ENCODE peak calls at places on chromosomes 13 and 19, in nine cellular contexts. C, N, Q, A, I, F, O, R and Y are unnamed samples.
A peak's percentile ranks its signal among the peaks of the same experiment; 100 is the strongest.

GRCh38 chr19:53504903-53505302 is 33.0 kb upstream of the ZNF331 start:
- DNase-seq in I (no peak), A (no peak), N (no peak), F (no peak), C (no peak), O (peak; percentile 64), Q (no peak), R (peak; percentile 62), Y (no peak)

GRCh38 chr19:14301150-14301549 is 80.1 kb upstream of the ADGRE5 start:
- DNase-seq in Q (no peak), N (no peak), R (no peak), O (no peak), A (no peak), C (no peak), F (no peak), I (no peak), Y (no peak)

GRCh38 chr19:41993612-41994483 is at the start of gene ATP1A3:
- DNase-seq in A (peak; percentile 89), I (peak; percentile 51), F (peak; percentile 63), N (no peak), C (peak; percentile 21), O (peak; percentile 76), R (no peak), Q (no peak), Y (peak; percentile 94)

GRCh38 chr13:29435125-29435911 is 160.2 kb downstream of the SLC7A1 start:
- DNase-seq in C (peak; percentile 91), R (peak; percentile 51), O (no peak), N (peak; percentile 8), A (no peak), Q (no peak), I (no peak), F (peak; percentile 47), Y (no peak)

GRCh38 chr19:55305983-55306562 is 19.1 kb downstream of the TMEM150B start:
- DNase-seq in A (no peak), R (no peak), F (no peak), N (no peak), O (peak; percentile 87), C (no peak), Q (no peak), I (no peak), Y (no peak)

GRCh38 chr13:40993119-40993518 is 26.0 kb downstream of the ELF1 start:
- DNase-seq in I (no peak), N (no peak), C (no peak), F (no peak), Q (no peak), O (no peak), A (no peak), R (no peak), Y (no peak)

GRCh38 chr19:13103961-13104847 is 1.5 kb upstream of the LYL1 start:
- DNase-seq in N (no peak), Q (no peak), O (peak; percentile 80), I (peak; percentile 45), C (no peak), R (peak; percentile 51), F (peak; percentile 88), A (peak; percentile 98), Y (no peak)

GRCh38 chr13:76023644-76024043 is 387.5 kb downstream of the LMO7 start:
- DNase-seq in A (no peak), F (no peak), N (no peak), C (peak; percentile 48), R (no peak), O (no peak), Q (no peak), I (no peak), Y (no peak)

GRCh38 chr13:34432234-34432633 is 509.8 kb upstream of the NBEA start:
- DNase-seq in Q (no peak), F (no peak), R (no peak), N (no peak), I (no peak), O (no peak), C (no peak), A (no peak), Y (no peak)

GRCh38 chr19:48856921-48857320 is 11.5 kb downstream of the PLEKHA4 start:
- DNase-seq in C (no peak), Q (no peak), F (no peak), A (no peak), N (no peak), O (no peak), I (no peak), R (no peak), Y (no peak)

GRCh38 chr19:4409123-4409933 is 6.9 kb downstream of the CHAF1A start:
- DNase-seq in F (no peak), I (no peak), N (no peak), A (no peak), Q (no peak), C (no peak), R (no peak), O (no peak), Y (no peak)

DNA sequence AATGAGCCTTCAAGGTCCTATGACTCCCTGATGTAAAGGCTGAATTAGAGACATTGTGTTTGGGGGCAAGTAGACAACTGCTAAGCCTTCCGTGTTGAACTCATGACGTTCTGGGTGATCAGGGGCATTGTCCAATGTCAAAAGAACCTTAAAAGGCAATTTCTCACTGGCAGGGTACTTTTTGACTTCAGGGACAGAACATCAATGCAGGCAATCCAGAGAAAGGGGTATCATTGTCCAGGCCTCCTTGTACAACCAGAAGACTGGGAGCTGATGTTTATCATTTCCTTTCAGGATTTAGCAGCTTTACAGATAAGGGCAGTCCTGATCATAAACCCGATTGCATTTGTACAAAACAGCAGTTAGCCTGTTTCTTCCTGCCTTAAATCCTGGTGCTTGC is 25.0 kb upstream of the SMAD9 start:
- DNase-seq in F (no peak), N (no peak), I (no peak), C (no peak), Q (no peak), A (no peak), R (no peak), O (no peak), Y (no peak)
- TF ChIP-seq POLR2A in F (no peak), N (no peak), I (no peak), C (no peak), Q (no peak), A (no peak), R (no peak), O (no peak), Y (no peak)

GRCh38 chr13:98697833-98698232 is 54.6 kb downstream of the SLC15A1 start:
- DNase-seq in A (no peak), Q (no peak), I (no peak), R (no peak), O (no peak), C (no peak), F (no peak), N (no peak), Y (no peak)
- TF ChIP-seq POLR2A in A (no peak), Q (no peak), I (no peak), R (no peak), O (no peak), C (no peak), F (no peak), N (no peak), Y (no peak)

GRCh38 chr19:18520848-18521691 is 800 bp downstream of the ELL start:
- DNase-seq in A (peak; percentile 93), C (no peak), N (peak; percentile 62), R (peak; percentile 45), O (peak; percentile 68), I (peak; percentile 50), Q (peak; percentile 41), F (peak; percentile 42), Y (no peak)

GRCh38 chr19:18522124-18522861 is 423 bp upstream of the ELL start:
- DNase-seq in O (peak; percentile 100), C (peak; percentile 100), R (peak; percentile 100), N (peak; percentile 100), A (peak; percentile 100), Q (peak; percentile 100), I (peak; percentile 100), F (peak; percentile 100), Y (peak; percentile 87)

GRCh38 chr19:18521692-18522123 is at the start of gene ELL:
- DNase-seq in Q (no peak), F (no peak), R (no peak), C (no peak), A (no peak), N (no peak), O (no peak), I (no peak), Y (no peak)

GRCh38 chr19:18518639-18519038 is 3.2 kb downstream of the ELL start:
- DNase-seq in A (no peak), Q (no peak), R (no peak), I (no peak), N (no peak), O (no peak), F (no peak), C (no peak), Y (no peak)

GRCh38 chr19:18519962-18520847 is 1.7 kb downstream of the ELL start:
- DNase-seq in A (peak; percentile 90), R (peak; percentile 72), I (peak; percentile 77), C (peak; percentile 85), F (peak; percentile 55), Q (peak; percentile 71), O (peak; percentile 85), N (peak; percentile 49), Y (peak; percentile 63)
- TF ChIP-seq POLR2A in A (no peak), R (peak; percentile 14), I (no peak), C (peak; percentile 66), F (no peak), Q (no peak), O (no peak), N (no peak), Y (no peak)

GRCh38 chr19:1383311-1384084 is at the start of gene NDUFS7:
- DNase-seq in I (peak; percentile 92), N (peak; percentile 93), A (peak; percentile 96), O (peak; percentile 95), F (peak; percentile 92), R (peak; percentile 95), C (peak; percentile 92), Q (peak; percentile 89), Y (no peak)
- TF ChIP-seq POLR2A in I (no peak), N (peak; percentile 43), A (peak; percentile 84), O (peak; percentile 32), F (peak; percentile 69), R (peak; percentile 64), C (peak; percentile 84), Q (no peak), Y (peak; percentile 56)

DNA sequence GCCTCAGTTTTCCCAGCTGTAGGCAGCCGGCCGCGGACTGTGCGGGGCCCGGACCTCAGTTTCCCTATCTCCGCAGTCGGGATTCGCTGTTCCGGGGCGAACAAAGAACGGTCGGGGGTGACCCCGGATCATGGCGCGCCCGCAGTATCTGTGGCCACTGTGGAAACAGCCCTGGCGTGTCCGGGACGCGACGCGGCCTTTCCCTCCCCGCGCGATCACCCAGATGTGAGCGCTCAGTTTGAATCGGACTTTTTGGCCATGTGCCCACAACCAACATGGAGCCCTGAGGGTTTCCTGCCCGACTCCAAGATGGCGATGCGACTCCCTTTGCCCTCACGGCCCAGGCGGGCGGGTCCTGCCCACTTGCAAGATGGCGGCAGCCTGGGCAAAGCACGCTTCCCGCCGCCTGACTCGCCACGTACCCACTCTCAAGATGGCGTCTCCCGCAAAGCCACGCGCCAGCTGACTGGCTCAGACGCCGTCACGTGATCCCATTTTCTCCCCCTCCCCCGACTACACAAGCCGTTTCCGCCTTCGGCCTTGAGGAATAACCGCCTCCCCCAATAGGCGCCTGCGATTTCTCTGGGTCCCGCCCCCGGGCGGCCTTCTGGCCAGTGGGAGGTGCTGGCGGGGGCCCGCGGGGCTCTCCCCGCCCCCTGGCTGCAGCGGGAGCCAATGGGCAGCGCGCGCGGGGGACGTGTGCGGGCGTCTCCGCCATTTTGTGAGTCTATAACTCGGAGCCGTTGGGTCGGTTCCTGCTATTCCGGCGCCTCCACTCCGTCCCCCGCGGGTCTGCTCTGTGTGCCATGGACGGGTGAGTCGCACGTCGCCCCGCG is at the start of gene PTBP1:
- DNase-seq in C (peak; percentile 100), I (peak; percentile 100), Q (peak; percentile 100), O (peak; percentile 100), N (peak; percentile 99), F (peak; percentile 100), A (peak; percentile 100), R (peak; percentile 100), Y (peak; percentile 98)
- TF ChIP-seq POLR2A in C (peak; percentile 97), I (no peak), Q (peak; percentile 29), O (peak; percentile 88), N (peak; percentile 78), F (peak; percentile 61), A (no peak), R (peak; percentile 84), Y (peak; percentile 82)